ENCODE peak calls at places on chromosomes 3 and 15, in five cellular contexts. D, E, L, I and B are unnamed samples.

GRCh38 chr15:88887068-88887580 is 8.2 kb downstream of the HAPLN3 start:
- DNase-seq in D (no peak), E (no peak), L (no peak), I (no peak), B (no peak)

GRCh38 chr3:4508048-4508981 is 15.2 kb downstream of the ITPR1 start:
- DNase-seq in D (peak; percentile 21), E (no peak), L (peak; percentile 64), I (peak; percentile 95), B (no peak)

GRCh38 chr15:56411122-56411749 is 46.0 kb downstream of the TEX9 start:
- DNase-seq in D (peak; percentile 2), E (no peak), L (no peak), I (peak; percentile 4), B (no peak)

GRCh38 chr3:71514621-71515020 is 68.9 kb downstream of the FOXP1 start:
- DNase-seq in D (no peak), E (no peak), L (no peak), I (no peak), B (no peak)

GRCh38 chr3:39343760-39344159 is 14.3 kb downstream of the CCR8 start:
- DNase-seq in D (no peak), E (no peak), L (no peak), I (no peak), B (no peak)

GRCh38 chr15:51382787-51383186 is 41.3 kb downstream of the GLDN start:
- DNase-seq in D (peak; percentile 90), E (peak; percentile 59), L (peak; percentile 43), I (no peak), B (peak; percentile 27)

GRCh38 chr15:31266712-31267111 is 59.9 kb upstream of the KLF13 start:
- DNase-seq in D (no peak), E (peak; percentile 12), L (no peak), I (no peak), B (no peak)

GRCh38 chr15:89747708-89748682 is 3.1 kb downstream of the MESP1 start:
- DNase-seq in D (peak; percentile 47), E (peak; percentile 34), L (no peak), I (no peak), B (no peak)

GRCh38 chr3:14514323-14514720 is 25.8 kb downstream of the GRIP2 start:
- DNase-seq in D (peak; percentile 0), E (no peak), L (no peak), I (no peak), B (no peak)

GRCh38 chr3:187196573-187197094 is 652 bp upstream of the RTP1 start:
- DNase-seq in D (no peak), E (no peak), L (no peak), I (no peak), B (no peak)

GRCh38 chr3:89372456-89372855 is 265.0 kb downstream of the EPHA3 start:
- DNase-seq in D (no peak), E (no peak), L (no peak), I (no peak), B (no peak)

GRCh38 chr15:92011611-92012367 is 158.3 kb downstream of the SLCO3A1 start:
- DNase-seq in D (peak; percentile 20), E (no peak), L (no peak), I (no peak), B (no peak)

GRCh38 chr3:29868702-29869101 is 587.8 kb downstream of the RBMS3 start:
- DNase-seq in D (peak; percentile 5), E (no peak), L (no peak), I (no peak), B (no peak)

GRCh38 chr15:101497484-101498034 is 8.1 kb upstream of the PCSK6 start:
- DNase-seq in D (no peak), E (no peak), L (no peak), I (no peak), B (peak; percentile 77)

GRCh38 chr15:101497017-101497416 is 7.5 kb upstream of the PCSK6 start:
- DNase-seq in D (no peak), E (no peak), L (no peak), I (no peak), B (no peak)

GRCh38 chr15:101495334-101496197 is 6.1 kb upstream of the PCSK6 start:
- DNase-seq in D (no peak), E (no peak), L (no peak), I (no peak), B (no peak)

GRCh38 chr15:101498076-101498730 is 8.7 kb upstream of the PCSK6 start:
- DNase-seq in D (no peak), E (no peak), L (peak; percentile 53), I (no peak), B (no peak)

DNA sequence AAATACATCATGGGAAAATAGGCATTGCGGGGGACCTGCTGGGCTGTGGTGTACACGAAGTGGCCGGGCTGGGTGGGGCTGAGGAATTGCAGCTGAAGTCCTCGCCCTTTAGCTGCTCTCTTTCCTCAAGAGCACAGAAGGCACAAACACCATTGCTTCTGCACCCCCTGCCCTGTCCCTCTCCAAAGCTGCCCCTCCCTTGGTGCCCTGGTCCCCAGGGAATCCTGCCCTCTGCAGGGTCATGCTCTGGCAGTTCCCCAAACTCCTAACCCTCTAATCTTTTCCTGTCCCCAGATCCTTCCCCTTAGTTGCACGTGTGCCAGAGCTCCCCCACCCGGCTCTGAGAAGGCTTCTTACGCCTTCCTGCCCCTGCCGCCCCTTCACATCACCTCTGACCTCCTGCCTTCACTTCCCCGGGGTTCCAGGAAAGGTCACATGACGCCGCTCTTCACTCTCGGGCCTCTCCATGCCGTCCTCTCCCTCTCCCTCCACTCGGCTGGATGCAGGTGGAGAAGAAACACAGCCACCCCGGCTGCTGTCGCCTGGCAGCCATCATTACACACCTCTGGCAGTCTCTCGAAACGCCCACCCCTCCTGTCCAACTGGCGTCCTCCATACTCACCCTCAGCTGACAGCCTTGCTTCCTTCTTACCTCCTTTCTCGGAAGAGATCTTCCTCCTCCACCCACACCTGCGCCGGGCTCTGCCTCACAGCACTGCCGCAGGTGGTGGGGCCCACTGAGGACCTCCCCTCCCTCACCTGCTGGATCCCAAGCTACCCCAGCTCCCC is 6.9 kb upstream of the PCSK6 start:
- DNase-seq in D (no peak), E (no peak), L (no peak), I (no peak), B (no peak)
- TF ChIP-seq CREB1 in D (no peak), E (no peak), L (no peak), I (no peak), B (no peak)

GRCh38 chr3:114878119-114878839 is 268.8 kb downstream of the ZBTB20 start:
- DNase-seq in D (peak; percentile 38), E (no peak), L (no peak), I (no peak), B (no peak)

GRCh38 chr3:114874447-114874846 is 272.6 kb downstream of the ZBTB20 start:
- DNase-seq in D (no peak), E (no peak), L (no peak), I (no peak), B (no peak)

GRCh38 chr3:114877378-114878118 is 269.5 kb downstream of the ZBTB20 start:
- DNase-seq in D (peak; percentile 21), E (no peak), L (no peak), I (no peak), B (no peak)

GRCh38 chr3:114880078-114880477 is 267.0 kb downstream of the ZBTB20 start:
- DNase-seq in D (no peak), E (no peak), L (no peak), I (no peak), B (no peak)

DNA sequence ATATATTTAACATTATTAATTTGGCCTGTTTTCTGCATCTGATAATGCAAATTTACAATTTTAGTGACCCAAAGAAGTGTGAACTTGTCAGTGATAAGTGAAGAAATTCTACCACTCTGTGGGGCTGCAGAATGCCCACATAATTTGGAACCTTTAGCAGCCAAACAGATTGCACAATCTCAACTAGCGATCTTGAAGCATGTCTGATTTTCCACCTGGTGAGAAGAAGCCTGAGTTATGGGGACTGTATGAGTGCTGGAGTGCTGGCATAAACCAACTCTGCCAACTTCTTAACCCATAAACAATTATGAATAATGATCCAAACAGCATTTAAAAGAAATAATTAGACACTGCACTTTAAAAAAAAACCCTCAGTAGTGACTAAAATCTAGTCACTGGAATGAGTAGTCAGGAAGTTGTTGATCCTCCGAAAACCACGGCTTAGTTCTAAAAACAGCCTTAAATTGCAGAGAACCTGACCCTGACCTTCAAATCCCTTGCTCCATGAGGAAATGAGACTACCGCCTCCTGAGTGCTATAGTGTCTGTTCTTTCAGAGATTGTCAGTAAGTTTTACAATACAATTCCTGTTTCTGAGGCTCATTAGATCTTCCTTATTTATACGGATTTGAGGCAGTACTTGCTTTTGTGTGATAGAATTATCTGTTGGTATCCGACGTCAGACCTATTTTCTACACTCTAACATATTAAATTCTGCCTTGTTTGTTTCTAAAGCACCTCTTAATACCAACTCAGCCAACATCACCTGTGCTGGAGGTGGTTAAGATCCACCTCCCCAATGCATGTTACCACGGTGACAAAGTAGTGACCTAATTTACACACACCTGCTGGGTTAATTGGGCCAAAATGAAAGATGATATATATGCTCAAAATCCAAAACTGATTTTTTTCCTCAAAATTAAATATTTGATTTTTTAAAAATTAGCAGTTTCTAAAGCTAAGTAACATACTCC is 267.7 kb downstream of the ZBTB20 start:
- DNase-seq in D (no peak), E (no peak), L (no peak), I (peak; percentile 40), B (no peak)
- TF ChIP-seq CREB1 in D (no peak), E (no peak), L (no peak), I (peak; percentile 63), B (no peak)

GRCh38 chr3:66014056-66014455 is 24.7 kb downstream of the MAGI1 start:
- DNase-seq in D (no peak), E (no peak), L (no peak), I (no peak), B (no peak)
- TF ChIP-seq CREB1 in D (no peak), E (no peak), L (no peak), I (no peak), B (no peak)

GRCh38 chr3:183518446-183519185 is 36.9 kb downstream of the KLHL6 start:
- DNase-seq in D (peak; percentile 22), E (no peak), L (no peak), I (no peak), B (no peak)

GRCh38 chr3:183517656-183518055 is 37.9 kb downstream of the KLHL6 start:
- DNase-seq in D (no peak), E (no peak), L (no peak), I (no peak), B (no peak)

GRCh38 chr3:183513046-183513706 is 42.3 kb downstream of the KLHL6 start:
- DNase-seq in D (no peak), E (no peak), L (no peak), I (no peak), B (no peak)

GRCh38 chr3:183514048-183514447 is 41.5 kb downstream of the KLHL6 start:
- DNase-seq in D (no peak), E (no peak), L (no peak), I (no peak), B (no peak)

DNA sequence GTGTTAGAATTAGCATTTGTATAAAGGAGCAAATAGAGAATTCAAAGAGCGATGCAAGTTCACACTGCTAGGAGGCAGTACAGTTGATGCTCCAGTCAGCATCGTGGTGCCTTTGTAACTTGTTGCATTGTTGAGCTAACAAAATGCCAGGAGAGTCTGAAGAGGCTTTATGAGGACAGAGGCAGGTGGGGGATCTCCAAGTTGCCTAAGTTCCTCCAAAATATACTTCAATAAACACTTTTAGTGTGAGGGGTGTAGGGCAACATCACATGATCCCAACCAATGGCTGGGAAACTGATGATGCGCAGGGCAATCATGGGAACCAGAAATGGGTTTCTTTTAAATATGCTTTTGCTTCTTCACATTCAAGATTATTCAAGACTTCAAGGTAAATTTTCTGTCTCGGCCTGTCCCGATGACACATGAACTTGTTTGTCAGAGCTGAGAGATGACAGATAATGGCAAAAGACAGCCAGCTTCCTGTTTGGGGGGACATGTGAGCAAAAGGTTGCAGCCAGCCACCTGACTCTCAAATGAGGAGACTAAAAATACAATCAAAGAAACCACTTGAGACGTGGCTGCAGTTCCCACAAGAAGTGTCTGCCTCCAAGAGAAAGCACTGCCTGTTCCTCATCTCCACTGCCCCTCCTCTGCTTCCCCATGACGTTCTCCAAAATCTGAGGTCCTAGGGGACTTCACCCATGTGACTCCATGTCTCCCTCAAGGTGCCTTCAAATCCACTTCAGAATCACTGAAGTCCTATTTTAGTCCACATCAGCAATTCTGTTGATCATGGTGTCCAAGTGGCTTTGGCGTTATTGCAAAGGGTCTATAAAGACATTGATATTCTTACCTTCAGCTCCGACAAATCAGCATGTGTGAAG is 39.3 kb downstream of the KLHL6 start:
- DNase-seq in D (peak; percentile 71), E (no peak), L (no peak), I (peak; percentile 77), B (no peak)
- TF ChIP-seq CREB1 in D (no peak), E (no peak), L (no peak), I (peak; percentile 81), B (no peak)